ENCODE peak calls at places on chromosomes 12 and 14, in four cellular contexts. G is tibial artery, P is H9, A is hepatocyte. V is an unnamed sample.

GRCh38 chr12:8038659-8039114 is 6.2 kb downstream of the FOXJ2 start:
- DNase-seq in G (no peak), P (peak; percentile 89), A (peak; percentile 81), V (peak; percentile 90)

GRCh38 chr12:127943481-127944210 is 323.3 kb upstream of the TMEM132C start:
- DNase-seq in G (no peak), P (no peak), A (no peak), V (peak; percentile 5)

GRCh38 chr14:39342768-39343167 is 89.5 kb downstream of the FBXO33 start:
- DNase-seq in G (no peak), P (no peak), A (no peak), V (no peak)

GRCh38 chr14:106166232-106166631 is 639.8 kb downstream of the TMEM121 start:
- DNase-seq in G (no peak), P (no peak), A (no peak), V (no peak)

GRCh38 chr12:115597157-115597712 is 680.3 kb downstream of the MED13L start:
- DNase-seq in G (no peak), P (no peak), A (peak; percentile 12), V (peak; percentile 54)

GRCh38 chr12:117514016-117514415 is 152.6 kb upstream of the NOS1 start:
- DNase-seq in G (no peak), P (no peak), A (no peak), V (no peak)

GRCh38 chr12:113940357-113940756 is 25.8 kb downstream of the RBM19 start:
- DNase-seq in G (no peak), P (peak; percentile 63), A (no peak), V (peak; percentile 52)

GRCh38 chr14:96567289-96567899 is 65.2 kb downstream of the PAPOLA start:
- DNase-seq in G (no peak), P (no peak), A (peak; percentile 44), V (peak; percentile 23)

GRCh38 chr14:99679543-99679942 is 4.6 kb upstream of the CYP46A1 start:
- DNase-seq in G (no peak), P (peak; percentile 18), A (no peak), V (no peak)

GRCh38 chr12:94145231-94145979 is 3.0 kb upstream of the PLXNC1 start:
- DNase-seq in G (no peak), P (no peak), A (peak; percentile 46), V (no peak)

GRCh38 chr14:24674204-24674970 is 40.4 kb upstream of the GZMB start:
- DNase-seq in G (no peak), P (no peak), A (no peak), V (no peak)

GRCh38 chr14:59127437-59127732 is 61.1 kb upstream of the DAAM1 start:
- DNase-seq in G (no peak), P (no peak), A (no peak), V (no peak)

GRCh38 chr12:19120795-19121194 is 8.7 kb upstream of the PLEKHA5 start:
- DNase-seq in G (no peak), P (no peak), A (no peak), V (no peak)

GRCh38 chr12:52360106-52360662 is 7.1 kb downstream of the KRT85 start:
- DNase-seq in G (peak; percentile 11), P (no peak), A (no peak), V (no peak)

GRCh38 chr14:26138764-26139445 is 458.9 kb downstream of the NOVA1 start:
- DNase-seq in G (no peak), P (no peak), A (peak; percentile 16), V (no peak)

GRCh38 chr12:130796985-130797686 is 41.9 kb downstream of the STX2 start:
- DNase-seq in G (no peak), P (no peak), A (no peak), V (no peak)

GRCh38 chr12:116609715-116610114 is 50.5 kb downstream of the MAP1LC3B2 start:
- DNase-seq in G (no peak), P (peak; percentile 56), A (no peak), V (peak; percentile 74)

GRCh38 chr14:21109377-21110260 is 8.8 kb downstream of the TMEM253 start:
- DNase-seq in G (no peak), P (no peak), A (no peak), V (peak; percentile 79)

GRCh38 chr12:30679250-30679649 is 16.4 kb downstream of the IPO8 start:
- DNase-seq in G (no peak), P (no peak), A (no peak), V (no peak)

GRCh38 chr14:85731198-85731597 is 201.3 kb downstream of the FLRT2 start:
- DNase-seq in G (no peak), P (no peak), A (peak; percentile 5), V (peak; percentile 43)

GRCh38 chr14:61488417-61488816 is 167.0 kb downstream of the PRKCH start:
- DNase-seq in G (no peak), P (no peak), A (no peak), V (no peak)

GRCh38 chr12:29769162-29769820 is 14.5 kb downstream of the TMTC1 start:
- DNase-seq in G (peak; percentile 24), P (no peak), A (no peak), V (no peak)

GRCh38 chr12:116216022-116216756 is 61.3 kb downstream of the MED13L start:
- DNase-seq in G (no peak), P (no peak), A (no peak), V (no peak)

GRCh38 chr12:48356041-48356768 is 5.5 kb upstream of the ZNF641 start:
- DNase-seq in G (no peak), P (no peak), A (peak; percentile 46), V (no peak)

GRCh38 chr12:110639336-110640178 is 25.6 kb downstream of the TCTN1 start:
- DNase-seq in G (no peak), P (peak; percentile 5), A (no peak), V (no peak)

GRCh38 chr12:58588771-58589170 is 331.5 kb downstream of the LRIG3 start:
- DNase-seq in G (no peak), P (no peak), A (no peak), V (no peak)

GRCh38 chr12:106317406-106318082 is 15.0 kb downstream of the TCP11L2 start:
- DNase-seq in G (no peak), P (no peak), A (no peak), V (no peak)

GRCh38 chr12:69388371-69388770 is 28.8 kb downstream of the YEATS4 start:
- DNase-seq in G (no peak), P (no peak), A (peak; percentile 53), V (no peak)

GRCh38 chr12:100674009-100674888 is 100.8 kb downstream of the GAS2L3 start:
- DNase-seq in G (no peak), P (no peak), A (no peak), V (no peak)

GRCh38 chr12:3228587-3228986 is 151.4 kb downstream of the TSPAN9 start:
- DNase-seq in G (no peak), P (no peak), A (no peak), V (no peak)

GRCh38 chr14:96914729-96915128 is 117.5 kb downstream of the VRK1 start:
- DNase-seq in G (no peak), P (no peak), A (no peak), V (no peak)

GRCh38 chr14:95495538-95496025 is 20.9 kb downstream of the SYNE3 start:
- DNase-seq in G (peak; percentile 22), P (no peak), A (no peak), V (no peak)

GRCh38 chr14:101849125-101849524 is 87.6 kb downstream of the PPP2R5C start:
- DNase-seq in G (no peak), P (no peak), A (no peak), V (no peak)

GRCh38 chr12:25716842-25717241 is 163.8 kb upstream of the LMNTD1 start:
- DNase-seq in G (no peak), P (no peak), A (no peak), V (no peak)

GRCh38 chr12:68532204-68532886 is 78.4 kb upstream of the RAP1B start:
- DNase-seq in G (no peak), P (no peak), A (no peak), V (no peak)

GRCh38 chr12:114275937-114276785 is 129.8 kb downstream of the TBX5 start:
- DNase-seq in G (no peak), P (no peak), A (no peak), V (no peak)

GRCh38 chr12:15777355-15778012 is 11.7 kb downstream of the EPS8 start:
- DNase-seq in G (no peak), P (no peak), A (no peak), V (no peak)

GRCh38 chr14:106844608-106845285 is 1318.4 kb downstream of the TMEM121 start:
- DNase-seq in G (peak; percentile 53), P (no peak), A (no peak), V (no peak)

GRCh38 chr14:76499399-76499798 is 123.5 kb downstream of the ESRRB start:
- DNase-seq in G (no peak), P (no peak), A (no peak), V (no peak)

GRCh38 chr12:110689002-110689600 is at the start of gene HVCN1:
- DNase-seq in G (peak; percentile 60), P (peak; percentile 82), A (peak; percentile 56), V (no peak)

GRCh38 chr14:79580908-79581307 is 630.4 kb downstream of the DIO2 start:
- DNase-seq in G (no peak), P (no peak), A (no peak), V (peak; percentile 25)
- H3K4me1 ChIP-seq in G (no peaks in the 10 kb centered on the region), P (no peaks in the 10 kb centered on the region), A (no peaks in the 10 kb centered on the region), V (peaks cover 2% of the 10 kb centered on the region)

DNA sequence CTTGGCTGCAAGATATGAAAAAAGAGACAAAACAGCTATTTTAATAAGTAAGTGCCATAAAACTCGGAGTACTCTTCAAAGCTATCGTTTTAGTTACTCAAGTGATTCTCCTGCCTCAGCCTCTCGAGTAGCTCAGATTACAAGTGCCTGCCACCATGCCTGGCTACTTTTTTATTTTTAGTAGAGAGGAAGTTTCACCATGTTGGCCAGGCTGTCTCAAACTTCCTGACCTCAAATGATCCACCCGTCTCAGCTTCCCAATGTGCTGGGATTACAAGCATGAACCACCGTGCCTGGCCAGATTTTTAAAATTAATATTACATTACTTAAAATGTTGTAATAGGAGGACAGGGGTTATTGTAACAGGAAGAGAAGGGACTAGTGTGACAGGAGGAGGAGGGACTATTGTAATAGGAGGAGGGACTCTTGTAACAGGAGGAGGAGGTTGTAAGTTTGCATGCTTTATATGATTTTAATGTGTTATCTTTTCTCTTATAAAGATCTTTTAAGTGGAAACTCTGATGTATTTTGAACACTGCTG is 61.3 kb downstream of the KITLG start:
- DNase-seq in G (peak; percentile 33), P (no peak), A (no peak), V (no peak)
- H3K4me1 ChIP-seq in G (no peaks in the 10 kb centered on the region), P (no peaks in the 10 kb centered on the region), A (no peaks in the 10 kb centered on the region), V (no peaks in the 10 kb centered on the region)

GRCh38 chr12:121653999-121654398 is 15.5 kb downstream of the MORN3 start:
- DNase-seq in G (no peak), P (no peak), A (no peak), V (no peak)
- H3K4me1 ChIP-seq in G (no peaks in the 10 kb centered on the region), P (no peaks in the 10 kb centered on the region), A (peaks cover 5% of the 10 kb centered on the region), V (peaks cover 2% of the 10 kb centered on the region)

DNA sequence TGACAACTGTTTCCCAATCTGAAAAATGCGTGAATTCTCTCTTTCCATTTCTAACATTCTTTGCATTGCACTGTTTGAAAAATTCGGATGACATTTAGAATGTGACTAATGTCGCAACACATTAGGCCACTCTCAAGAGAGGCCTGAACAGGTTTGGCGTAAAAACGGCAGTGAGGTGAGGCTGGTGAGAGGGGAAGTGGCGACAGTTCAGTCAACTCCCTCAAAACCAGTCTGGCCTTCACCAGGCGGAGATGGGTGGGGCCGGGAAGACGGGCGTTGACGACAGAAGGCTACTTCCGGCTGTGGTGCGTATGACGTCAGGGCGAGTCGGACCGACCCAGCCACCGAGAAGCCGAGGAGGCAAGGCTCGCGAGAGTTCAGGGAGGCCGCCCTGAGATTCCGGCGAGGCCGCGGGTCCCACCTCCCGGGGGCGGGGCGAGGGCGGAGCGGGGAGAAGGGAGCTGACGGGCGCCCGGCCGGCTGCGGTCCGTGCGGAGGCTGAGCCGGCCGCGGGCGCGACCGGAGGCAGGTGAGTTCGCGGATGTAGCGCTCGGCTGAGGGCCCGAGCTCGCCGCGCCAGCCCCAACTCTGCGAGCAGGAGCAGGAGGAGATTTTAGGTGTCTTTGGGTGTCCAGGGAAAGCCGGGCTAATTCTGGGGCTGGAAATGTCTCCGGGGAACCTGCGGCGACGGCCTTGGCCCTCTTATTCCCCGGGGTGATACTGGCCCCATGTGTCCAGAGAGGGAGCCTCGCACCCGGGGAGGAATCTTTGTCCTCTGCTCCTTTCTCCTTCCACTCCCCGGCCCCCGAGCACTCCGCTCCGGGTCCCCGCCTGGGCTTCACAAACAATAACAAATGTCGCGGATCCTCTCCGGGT is at the start of gene STK38L:
- DNase-seq in G (peak; percentile 94), P (peak; percentile 99), A (peak; percentile 99), V (peak; percentile 98)
- H3K4me1 ChIP-seq in G (peaks cover 5% of the 10 kb centered on the region), P (no peaks in the 10 kb centered on the region), A (peaks cover 20% of the 10 kb centered on the region), V (no peaks in the 10 kb centered on the region)

V was measured in mesendoderm.